ENCODE peak calls at places on chromosomes 4 and X, in four cellular contexts. One of them, this sample, is unnamed.
A peak's percentile ranks its signal among the peaks of the same experiment; 100 is the strongest.

GRCh38 chr4:48041535-48042137 is 25.1 kb downstream of the NIPAL1 start:
- DNase-seq in transverse colon: peak; percentile 35
- DNase-seq in suprapubic skin: no peak
- DNase-seq in upper lobe of left lung: no peak
- DNase-seq in this sample: no peak

GRCh38 chr4:107478327-107478946 is 241.6 kb downstream of the PAPSS1 start:
- DNase-seq in transverse colon: no peak
- DNase-seq in upper lobe of left lung: no peak
- DNase-seq in suprapubic skin: no peak
- DNase-seq in this sample: no peak

GRCh38 chr4:10625130-10625529 is 59.4 kb downstream of the CLNK start:
- DNase-seq in suprapubic skin: no peak
- DNase-seq in transverse colon: no peak
- DNase-seq in upper lobe of left lung: no peak
- DNase-seq in this sample: no peak

GRCh38 chrX:26192204-26192603 is at the start of gene MAGEB6:
- DNase-seq in suprapubic skin: no peak
- DNase-seq in upper lobe of left lung: no peak
- DNase-seq in transverse colon: no peak
- DNase-seq in this sample: no peak

GRCh38 chr4:132065940-132066495 is 1083.1 kb upstream of the PCDH10 start:
- DNase-seq in transverse colon: no peak
- DNase-seq in suprapubic skin: no peak
- DNase-seq in upper lobe of left lung: no peak
- DNase-seq in this sample: no peak

GRCh38 chr4:2925931-2926860 is 37.0 kb downstream of the NOP14 start:
- DNase-seq in transverse colon: no peak
- DNase-seq in upper lobe of left lung: peak; percentile 62
- DNase-seq in suprapubic skin: peak; percentile 55
- DNase-seq in this sample: no peak

GRCh38 chr4:11698846-11699590 is 270.3 kb upstream of the HS3ST1 start:
- DNase-seq in suprapubic skin: no peak
- DNase-seq in transverse colon: no peak
- DNase-seq in upper lobe of left lung: no peak
- DNase-seq in this sample: no peak

GRCh38 chr4:58809366-58809765 is 1699.2 kb upstream of the IGFBP7 start:
- DNase-seq in upper lobe of left lung: no peak
- DNase-seq in suprapubic skin: no peak
- DNase-seq in transverse colon: no peak
- DNase-seq in this sample: no peak

GRCh38 chrX:132676561-132677186 is 187.8 kb upstream of the MBNL3 start:
- DNase-seq in transverse colon: no peak
- DNase-seq in suprapubic skin: no peak
- DNase-seq in upper lobe of left lung: no peak
- DNase-seq in this sample: no peak

GRCh38 chrX:15679246-15679645 is 14.6 kb upstream of the CLTRN start:
- DNase-seq in transverse colon: no peak
- DNase-seq in suprapubic skin: no peak
- DNase-seq in upper lobe of left lung: no peak
- DNase-seq in this sample: no peak

GRCh38 chr4:10977534-10977933 is 293.0 kb upstream of the CLNK start:
- DNase-seq in suprapubic skin: no peak
- DNase-seq in transverse colon: no peak
- DNase-seq in upper lobe of left lung: no peak
- DNase-seq in this sample: peak; percentile 19

GRCh38 chrX:110412971-110413726 is 54.5 kb downstream of the RTL9 start:
- DNase-seq in suprapubic skin: peak; percentile 78
- DNase-seq in transverse colon: peak; percentile 69
- DNase-seq in upper lobe of left lung: no peak
- DNase-seq in this sample: no peak

GRCh38 chr4:94488667-94489066 is 36.9 kb downstream of the PDLIM5 start:
- DNase-seq in transverse colon: no peak
- DNase-seq in suprapubic skin: no peak
- DNase-seq in upper lobe of left lung: no peak
- DNase-seq in this sample: no peak

DNA sequence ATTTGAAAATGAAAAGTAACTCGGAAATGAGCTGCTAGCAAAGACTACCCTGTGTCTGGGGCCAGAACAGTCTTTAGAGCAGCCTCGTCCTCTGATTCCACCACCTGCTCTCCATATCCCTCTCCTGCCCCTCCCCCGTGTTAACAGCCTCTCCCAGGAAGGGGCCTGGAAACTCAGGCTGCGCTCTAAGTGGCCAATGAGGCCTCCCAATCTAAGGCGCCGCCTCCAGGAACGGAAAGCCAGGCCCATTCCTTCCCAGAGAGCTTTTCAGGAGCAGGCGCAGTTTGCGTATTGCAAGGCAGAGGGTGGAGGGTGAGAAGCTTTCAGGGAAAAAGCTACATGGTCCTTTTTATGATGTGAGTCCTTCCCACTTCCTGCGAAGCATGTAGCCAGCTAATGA is 31.2 kb downstream of the RS1 start:
- DNase-seq in upper lobe of left lung: no peak
- DNase-seq in suprapubic skin: no peak
- DNase-seq in transverse colon: no peak
- DNase-seq in this sample: no peak
- TF ChIP-seq EP300 in upper lobe of left lung: no peak
- TF ChIP-seq EP300 in suprapubic skin: no peak
- TF ChIP-seq EP300 in transverse colon: no peak
- TF ChIP-seq EP300 in this sample: no peak

DNA sequence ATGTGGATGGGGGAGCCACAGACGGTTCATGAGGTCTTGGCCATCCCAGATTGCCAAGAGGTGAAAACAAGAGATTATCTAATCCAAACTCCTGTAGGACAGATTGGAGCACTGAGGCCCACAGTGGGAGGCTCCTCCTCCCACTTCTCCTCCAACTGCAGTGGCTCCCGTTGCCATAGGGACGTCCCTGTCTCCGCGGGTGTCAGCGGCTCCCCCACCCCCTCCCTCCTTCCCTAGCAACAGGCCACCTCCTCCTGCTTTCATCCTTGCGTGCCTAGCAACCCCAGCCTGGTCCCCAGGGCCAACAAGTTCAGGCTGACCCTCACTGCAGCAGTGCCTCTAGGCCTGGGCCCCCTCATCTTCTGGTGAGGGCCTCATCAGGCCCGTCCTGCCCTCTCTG is 6.8 kb upstream of the IQSEC2 start:
- DNase-seq in transverse colon: no peak
- DNase-seq in upper lobe of left lung: no peak
- DNase-seq in suprapubic skin: no peak
- DNase-seq in this sample: no peak
- TF ChIP-seq EP300 in transverse colon: no peak
- TF ChIP-seq EP300 in upper lobe of left lung: no peak
- TF ChIP-seq EP300 in suprapubic skin: no peak
- TF ChIP-seq EP300 in this sample: no peak

DNA sequence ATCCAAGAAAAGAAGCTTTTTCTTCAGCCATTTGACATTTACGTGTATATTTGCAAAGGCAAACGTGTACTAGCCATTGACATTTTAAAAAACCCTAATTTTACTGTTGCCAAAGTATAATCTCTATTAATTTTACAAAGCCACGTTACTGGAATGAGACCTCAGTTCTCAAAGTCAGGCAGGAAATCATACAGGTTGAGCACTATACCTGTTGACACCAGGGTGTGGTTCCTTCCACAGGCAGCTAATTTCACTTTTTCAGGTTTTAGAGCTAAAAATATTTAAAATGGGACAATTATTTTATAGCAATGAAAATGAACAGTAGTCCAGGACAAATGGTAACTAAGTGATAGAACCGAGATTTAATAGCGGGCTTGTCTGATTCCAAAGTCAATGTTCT is 6.5 kb downstream of the RPGR start:
- DNase-seq in suprapubic skin: no peak
- DNase-seq in transverse colon: no peak
- DNase-seq in upper lobe of left lung: no peak
- DNase-seq in this sample: no peak
- TF ChIP-seq EP300 in suprapubic skin: no peak
- TF ChIP-seq EP300 in transverse colon: no peak
- TF ChIP-seq EP300 in upper lobe of left lung: no peak
- TF ChIP-seq EP300 in this sample: no peak

GRCh38 chr4:176387571-176387970 is 67.8 kb downstream of the SPCS3 start:
- DNase-seq in transverse colon: no peak
- DNase-seq in suprapubic skin: no peak
- DNase-seq in upper lobe of left lung: no peak
- DNase-seq in this sample: no peak
- TF ChIP-seq EP300 in transverse colon: no peak
- TF ChIP-seq EP300 in suprapubic skin: no peak
- TF ChIP-seq EP300 in upper lobe of left lung: no peak
- TF ChIP-seq EP300 in this sample: no peak

GRCh38 chr4:5972571-5972970 is 45.7 kb downstream of the C4orf50 start:
- DNase-seq in transverse colon: no peak
- DNase-seq in upper lobe of left lung: no peak
- DNase-seq in suprapubic skin: no peak
- DNase-seq in this sample: no peak

GRCh38 chr4:5971077-5971447 is 47.2 kb downstream of the C4orf50 start:
- DNase-seq in suprapubic skin: no peak
- DNase-seq in upper lobe of left lung: no peak
- DNase-seq in transverse colon: no peak
- DNase-seq in this sample: no peak

GRCh38 chr4:5974321-5974720 is 43.9 kb downstream of the C4orf50 start:
- DNase-seq in upper lobe of left lung: no peak
- DNase-seq in suprapubic skin: no peak
- DNase-seq in transverse colon: no peak
- DNase-seq in this sample: no peak

GRCh38 chr4:5973033-5973432 is 45.2 kb downstream of the C4orf50 start:
- DNase-seq in upper lobe of left lung: no peak
- DNase-seq in suprapubic skin: no peak
- DNase-seq in transverse colon: no peak
- DNase-seq in this sample: no peak

DNA sequence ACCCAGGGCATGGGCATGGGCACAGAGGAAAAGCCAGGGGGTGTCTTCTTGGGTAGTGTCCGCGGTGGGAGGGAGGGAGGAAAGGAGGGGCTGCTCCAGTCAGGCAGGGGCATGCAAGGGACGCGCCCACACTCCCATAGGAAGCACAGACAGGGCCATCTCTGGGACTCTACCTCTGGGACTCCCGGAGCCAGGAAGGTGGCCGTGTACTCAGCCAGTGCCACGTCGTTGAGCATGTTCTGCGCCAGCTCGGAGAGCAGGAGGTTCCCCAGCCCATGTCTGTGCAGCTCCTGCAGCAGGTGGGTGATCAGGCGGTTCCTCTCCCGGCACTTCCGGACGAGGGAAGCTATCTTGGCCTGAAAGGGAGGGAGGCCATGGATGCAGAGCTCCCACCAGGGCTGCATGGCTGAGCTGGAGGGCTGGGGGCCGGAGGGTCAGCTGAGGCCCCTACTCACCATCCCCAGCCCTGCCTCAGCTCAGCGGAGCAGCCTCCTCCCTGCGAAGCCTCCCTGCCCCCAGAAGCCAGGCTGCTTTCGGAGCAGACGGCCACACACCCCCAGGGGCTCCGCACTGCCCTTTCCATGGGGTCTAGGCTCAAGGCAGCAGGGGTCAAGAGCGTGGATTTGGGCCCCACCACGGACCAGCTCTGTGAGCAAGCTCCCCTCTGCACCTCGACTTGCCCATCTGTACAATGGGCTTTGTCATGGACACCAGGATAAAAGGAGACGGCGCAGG is 44.6 kb downstream of the C4orf50 start:
- DNase-seq in upper lobe of left lung: no peak
- DNase-seq in suprapubic skin: no peak
- DNase-seq in transverse colon: no peak
- DNase-seq in this sample: no peak
- TF ChIP-seq EP300 in upper lobe of left lung: no peak
- TF ChIP-seq EP300 in suprapubic skin: no peak
- TF ChIP-seq EP300 in transverse colon: no peak
- TF ChIP-seq EP300 in this sample: no peak

GRCh38 chrX:45758319-45758718 is 557.6 kb upstream of the DIPK2B start:
- DNase-seq in transverse colon: peak; percentile 17
- DNase-seq in suprapubic skin: no peak
- DNase-seq in upper lobe of left lung: no peak
- DNase-seq in this sample: no peak
- TF ChIP-seq EP300 in transverse colon: no peak
- TF ChIP-seq EP300 in suprapubic skin: no peak
- TF ChIP-seq EP300 in upper lobe of left lung: no peak
- TF ChIP-seq EP300 in this sample: no peak

GRCh38 chr4:130393246-130394041 is 1297.5 kb downstream of the C4orf33 start:
- DNase-seq in transverse colon: no peak
- DNase-seq in upper lobe of left lung: no peak
- DNase-seq in suprapubic skin: no peak
- DNase-seq in this sample: no peak

DNA sequence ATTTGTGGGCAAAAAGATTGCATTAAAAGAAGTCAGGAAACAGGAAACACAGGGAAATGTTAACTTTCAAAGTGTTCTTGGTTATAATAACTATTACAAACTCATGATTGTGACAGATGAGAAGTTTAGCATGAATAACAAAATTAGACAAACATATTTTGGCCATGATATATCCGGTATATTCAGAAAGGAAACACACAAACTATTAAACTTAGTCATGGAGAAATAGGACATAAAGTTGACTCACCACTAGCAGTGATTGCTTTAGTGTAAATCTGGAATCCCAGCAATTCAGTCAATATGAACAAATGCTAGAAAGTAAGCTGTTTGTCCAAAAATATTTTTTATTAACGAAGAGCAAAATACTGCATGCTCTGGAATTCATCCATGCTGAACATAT is 1299.9 kb downstream of the C4orf33 start:
- DNase-seq in suprapubic skin: no peak
- DNase-seq in upper lobe of left lung: no peak
- DNase-seq in transverse colon: no peak
- DNase-seq in this sample: no peak
- TF ChIP-seq EP300 in suprapubic skin: no peak
- TF ChIP-seq EP300 in upper lobe of left lung: no peak
- TF ChIP-seq EP300 in transverse colon: no peak
- TF ChIP-seq EP300 in this sample: no peak

DNA sequence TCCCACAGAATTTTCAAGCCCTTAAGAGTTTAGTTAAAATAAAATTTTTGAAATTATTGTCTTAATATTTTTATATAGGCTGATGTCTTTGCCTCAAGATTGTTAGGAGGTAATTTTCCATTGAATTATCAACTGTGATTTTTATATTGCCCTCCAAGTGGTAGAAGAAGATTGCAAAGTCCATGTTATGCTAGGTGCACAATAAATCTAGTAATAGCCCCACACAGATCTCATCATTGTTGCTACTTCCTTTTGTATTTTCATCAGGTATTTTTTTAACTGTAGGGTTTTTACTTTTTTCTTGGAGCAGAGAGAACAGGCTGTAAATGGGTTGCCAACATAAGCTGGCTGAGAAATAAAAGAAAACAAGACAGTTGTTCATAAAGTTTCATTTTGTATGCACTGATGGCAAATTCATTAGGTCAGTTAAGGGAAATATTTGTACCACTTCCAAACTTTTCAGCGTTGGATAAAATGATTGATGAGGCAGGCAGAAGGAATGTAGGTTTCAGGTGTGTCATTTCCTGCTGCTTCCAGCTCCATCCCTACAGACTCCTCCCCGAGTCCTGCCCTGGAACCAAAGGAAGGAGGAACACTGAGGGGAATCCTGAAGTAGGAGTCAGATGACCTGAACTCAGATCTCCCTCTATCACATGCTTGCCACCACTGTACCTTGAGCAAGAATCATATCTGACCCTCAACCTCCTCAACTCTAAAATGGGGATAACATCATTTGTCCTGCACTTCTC is 105.5 kb downstream of the PRRG1 start:
- DNase-seq in transverse colon: peak; percentile 28
- DNase-seq in upper lobe of left lung: no peak
- DNase-seq in suprapubic skin: no peak
- DNase-seq in this sample: no peak
- TF ChIP-seq EP300 in transverse colon: no peak
- TF ChIP-seq EP300 in upper lobe of left lung: no peak
- TF ChIP-seq EP300 in suprapubic skin: no peak
- TF ChIP-seq EP300 in this sample: no peak

GRCh38 chr4:184636144-184636543 is 13.1 kb downstream of the CASP3 start:
- DNase-seq in transverse colon: no peak
- DNase-seq in suprapubic skin: no peak
- DNase-seq in upper lobe of left lung: no peak
- DNase-seq in this sample: no peak
- TF ChIP-seq EP300 in transverse colon: no peak
- TF ChIP-seq EP300 in suprapubic skin: no peak
- TF ChIP-seq EP300 in upper lobe of left lung: no peak
- TF ChIP-seq EP300 in this sample: no peak